ENCODE peak calls at places on chromosomes 5 and 9, in eight cellular contexts. D is IMR-90, T is lower leg skin, J is ovary, K is GM12892, I is uterus, C is spleen, F is HCT116. N is an unnamed sample.

GRCh38 chr9:34623386-34624235 is 3.3 kb upstream of the DCTN3 start:
- DNase-seq in D (no peak), T (no peak), I (no peak), F (no peak), J (no peak), C (peak; percentile 81), K (no peak), N (no peak)

GRCh38 chr9:12415361-12415760 is 277.8 kb upstream of the TYRP1 start:
- DNase-seq in I (no peak), D (no peak), J (no peak), K (no peak), C (no peak), T (no peak), F (no peak), N (no peak)

GRCh38 chr9:101457003-101457402 is 21.4 kb upstream of the ALDOB start:
- DNase-seq in J (no peak), D (no peak), C (no peak), K (no peak), T (no peak), I (no peak), F (no peak), N (no peak)

GRCh38 chr9:86122309-86122708 is 23.0 kb upstream of the GOLM1 start:
- DNase-seq in I (no peak), J (no peak), D (no peak), C (no peak), T (peak; percentile 34), K (no peak), F (no peak), N (no peak)

GRCh38 chr9:33106372-33106771 is 29.9 kb upstream of the SMU1 start:
- DNase-seq in T (peak; percentile 69), K (no peak), I (no peak), C (no peak), D (no peak), J (no peak), F (no peak), N (no peak)

GRCh38 chr5:1010181-1010510 is 1.5 kb downstream of the NKD2 start:
- DNase-seq in F (no peak), D (no peak), T (peak; percentile 78), I (no peak), K (no peak), J (peak; percentile 3), C (peak; percentile 61), N (no peak)

GRCh38 chr5:73968729-73969128 is 342.7 kb downstream of the ARHGEF28 start:
- DNase-seq in T (no peak), F (no peak), C (no peak), D (peak; percentile 12), J (no peak), I (peak; percentile 14), K (no peak), N (no peak)

GRCh38 chr5:122463221-122463620 is 151.2 kb downstream of the SNCAIP start:
- DNase-seq in T (no peak), D (peak; percentile 87), K (no peak), J (no peak), F (no peak), C (no peak), I (no peak), N (no peak)

GRCh38 chr9:126391713-126392661 is 65.4 kb downstream of the MVB12B start:
- DNase-seq in J (no peak), K (no peak), F (no peak), T (no peak), D (no peak), I (no peak), C (no peak), N (no peak)

GRCh38 chr5:14183187-14183939 is 40.2 kb downstream of the TRIO start:
- DNase-seq in I (peak; percentile 38), T (no peak), K (no peak), J (peak; percentile 41), F (no peak), C (no peak), D (no peak), N (no peak)

GRCh38 chr9:26413625-26414024 is 479.0 kb downstream of the CAAP1 start:
- DNase-seq in F (no peak), D (no peak), T (no peak), J (no peak), K (no peak), C (no peak), I (no peak), N (no peak)

GRCh38 chr5:58231041-58231440 is 228.8 kb downstream of the PLK2 start:
- DNase-seq in C (no peak), T (no peak), K (no peak), I (no peak), F (no peak), D (peak; percentile 8), J (no peak), N (no peak)

GRCh38 chr5:160105686-160106085 is 13.6 kb downstream of the PWWP2A start:
- DNase-seq in D (no peak), I (no peak), T (no peak), C (no peak), J (no peak), K (no peak), F (no peak), N (no peak)

GRCh38 chr5:84239509-84239908 is 145.2 kb downstream of the EDIL3 start:
- DNase-seq in C (no peak), I (no peak), J (no peak), D (peak; percentile 70), K (no peak), F (no peak), T (no peak), N (peak; percentile 12)

DNA sequence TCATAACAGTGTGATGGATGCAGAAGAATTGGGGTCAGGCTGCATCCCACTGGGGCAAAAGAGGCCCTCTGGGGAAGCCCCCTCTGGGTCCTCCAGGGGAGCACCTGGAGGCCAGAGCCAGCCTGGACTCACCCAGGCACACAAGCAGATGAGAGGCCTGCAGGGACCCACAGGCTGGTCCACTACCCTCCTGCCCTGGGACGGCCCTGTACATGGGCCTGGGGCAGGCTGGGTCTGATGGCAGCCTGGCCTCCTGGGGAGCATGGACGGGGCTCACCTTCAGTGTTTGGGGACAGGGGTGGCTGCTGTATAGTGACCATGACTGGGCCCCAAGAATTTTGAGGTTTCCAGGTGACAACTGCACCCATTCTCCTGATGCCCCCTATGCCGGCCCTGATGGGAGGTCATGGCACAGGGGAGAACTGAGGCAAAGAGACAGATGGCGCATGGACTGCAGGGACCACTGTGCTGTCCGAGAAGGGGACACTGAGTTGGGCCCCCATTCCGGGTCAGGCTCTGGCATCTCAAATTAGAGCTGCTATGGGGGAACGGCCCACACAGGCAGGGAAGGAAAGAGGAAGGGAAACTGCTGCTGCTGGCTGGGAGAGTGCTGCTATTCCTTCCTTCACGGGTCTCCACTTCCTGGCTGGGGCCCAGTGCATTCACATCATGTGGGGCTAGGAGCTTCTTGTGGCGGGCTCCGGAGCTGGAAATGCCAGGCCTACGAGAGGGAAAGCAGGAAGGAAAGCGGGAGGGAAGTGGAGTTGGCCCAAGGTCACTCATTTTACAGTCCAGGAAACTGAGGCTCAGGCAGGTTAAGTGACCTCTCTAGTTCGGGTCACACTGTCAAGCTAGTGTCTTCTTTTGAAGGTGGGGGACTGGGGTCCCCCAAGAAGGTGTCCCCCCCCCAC is 1.5 kb upstream of the CARD19 start:
- DNase-seq in C (peak; percentile 90), J (peak; percentile 71), F (no peak), D (no peak), I (peak; percentile 61), T (peak; percentile 94), K (peak; percentile 55), N (no peak)
- TF ChIP-seq POLR2A in C (no peak), J (no peak), F (no peak), D (no peak), I (no peak), T (no peak), K (no peak), N (no peak)

DNA sequence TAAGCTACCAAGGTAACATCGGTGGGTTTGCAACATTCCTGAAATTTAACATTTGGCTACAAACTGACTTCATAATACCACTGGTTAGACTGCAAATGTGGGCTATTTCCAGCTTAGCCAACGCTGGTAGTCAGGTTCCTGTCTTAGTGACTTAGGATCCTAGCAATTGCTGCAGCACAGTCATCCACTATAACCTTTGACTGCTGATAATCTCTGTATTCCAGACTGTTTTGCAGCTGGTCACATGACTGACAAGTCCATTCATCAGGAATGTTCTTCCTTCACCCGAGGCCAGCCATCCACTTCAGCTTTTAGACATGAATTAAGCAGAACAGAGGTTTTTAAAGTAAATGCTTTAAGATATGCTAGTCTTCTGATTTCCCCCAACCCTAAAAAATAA is 425.9 kb upstream of the MPDZ start:
- DNase-seq in C (no peak), J (no peak), I (no peak), F (no peak), T (no peak), K (no peak), D (no peak), N (no peak)
- TF ChIP-seq POLR2A in C (no peak), J (no peak), I (no peak), F (no peak), T (no peak), K (no peak), D (no peak), N (no peak)

DNA sequence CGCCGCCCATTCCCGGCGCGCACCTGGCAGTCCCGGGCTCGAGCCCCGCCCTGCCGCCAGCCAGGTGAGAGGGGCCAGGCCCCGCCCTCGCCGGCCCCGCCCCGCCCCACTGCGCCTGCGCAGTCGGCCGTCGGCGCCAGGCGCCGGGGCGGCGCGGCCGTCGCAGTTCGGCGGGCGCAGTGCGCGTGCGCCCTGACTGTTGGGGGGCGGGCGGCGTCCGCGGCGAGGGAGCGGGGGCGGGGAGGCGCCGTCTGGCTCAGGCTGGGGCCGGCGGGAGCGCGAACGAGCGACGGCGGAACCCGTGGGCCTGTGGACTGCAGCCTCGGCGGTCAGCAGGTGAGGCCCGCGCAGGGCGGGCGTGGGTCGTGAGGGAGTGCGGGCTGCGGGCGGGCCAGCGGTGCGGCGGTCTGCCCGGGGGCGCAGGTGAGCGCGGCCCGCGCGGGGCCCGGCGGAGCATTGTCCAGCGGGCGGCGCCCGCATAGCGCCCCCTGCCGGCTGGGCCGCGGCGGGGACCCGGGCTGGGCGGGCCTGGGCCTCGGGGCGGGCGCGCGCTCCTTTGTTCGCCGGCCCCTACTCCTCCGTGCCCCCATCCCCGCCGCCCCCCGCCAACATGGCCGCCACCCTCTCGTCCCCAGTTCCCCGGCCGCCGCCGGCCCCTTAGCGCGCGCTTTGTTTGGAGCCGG is at the start of gene SPIN1:
- DNase-seq in D (peak; percentile 62), I (peak; percentile 87), J (peak; percentile 83), T (peak; percentile 95), K (peak; percentile 85), C (peak; percentile 96), F (peak; percentile 35), N (peak; percentile 95)
- TF ChIP-seq POLR2A in D (peak; percentile 30), I (peak; percentile 82), J (peak; percentile 41), T (peak; percentile 63), K (peak; percentile 67), C (no peak), F (no peak), N (peak; percentile 60)

GRCh38 chr5:141874262-141874964 is 3.8 kb downstream of the PCDH1 start:
- DNase-seq in F (no peak), I (no peak), C (peak; percentile 70), T (peak; percentile 82), D (no peak), J (no peak), K (peak; percentile 2), N (no peak)

GRCh38 chr5:141877478-141878185 is 578 bp downstream of the PCDH1 start:
- DNase-seq in J (no peak), F (no peak), C (peak; percentile 78), K (no peak), T (peak; percentile 86), D (no peak), I (no peak), N (no peak)

GRCh38 chr5:141875022-141875740 is 3.0 kb downstream of the PCDH1 start:
- DNase-seq in C (peak; percentile 30), K (peak; percentile 1), J (no peak), I (no peak), F (no peak), T (peak; percentile 52), D (no peak), N (no peak)

GRCh38 chr5:141876628-141877477 is 1.4 kb downstream of the PCDH1 start:
- DNase-seq in C (peak; percentile 74), F (no peak), K (peak; percentile 13), I (no peak), J (no peak), D (no peak), T (peak; percentile 88), N (no peak)

GRCh38 chr5:141875795-141876627 is 2.2 kb downstream of the PCDH1 start:
- DNase-seq in I (no peak), K (peak; percentile 1), J (no peak), T (peak; percentile 86), F (no peak), C (peak; percentile 76), D (no peak), N (no peak)
- TF ChIP-seq POLR2A in I (no peak), K (no peak), J (no peak), T (no peak), F (no peak), C (no peak), D (no peak), N (no peak)